ENCODE peak calls at places on chromosomes 16 and 17, in nine cellular contexts. N is GM23248, P is K562, E is endodermal cell, Q is astrocyte, D is MM.1S, C is IMR-90, Z is HCT116, G is mesenchymal stem cell. U is an unnamed sample.
A peak's percentile ranks its signal among the peaks of the same experiment; 100 is the strongest.

GRCh38 chr17:55405600-55405999 is 16.0 kb downstream of the MMD start:
- DNase-seq in G (no peak), P (no peak), Q (no peak), Z (no peak), E (no peak), C (no peak), D (no peak), N (peak; percentile 41), U (no peak)

GRCh38 chr17:35730400-35731005 is 936 bp upstream of the RASL10B start:
- DNase-seq in D (no peak), E (peak; percentile 60), Q (no peak), Z (no peak), N (peak; percentile 37), C (no peak), G (no peak), P (no peak), U (no peak)

GRCh38 chr17:7260601-7261376 is 1.5 kb downstream of the CLDN7 start:
- DNase-seq in D (no peak), C (no peak), E (peak; percentile 92), Q (no peak), G (no peak), N (peak; percentile 58), P (no peak), Z (no peak), U (no peak)

GRCh38 chr17:15955793-15956541 is 11.0 kb downstream of the ADORA2B start:
- DNase-seq in P (peak; percentile 53), Z (no peak), E (peak; percentile 61), Q (no peak), C (no peak), N (no peak), G (no peak), D (no peak), U (no peak)

GRCh38 chr17:69523252-69523861 is 108.9 kb downstream of the MAP2K6 start:
- DNase-seq in G (peak; percentile 67), E (peak; percentile 79), C (peak; percentile 64), D (peak; percentile 72), N (peak; percentile 74), Z (peak; percentile 28), P (peak; percentile 14), Q (peak; percentile 31), U (peak; percentile 77)

GRCh38 chr17:62187681-62188080 is 122.6 kb upstream of the MED13 start:
- DNase-seq in C (peak; percentile 66), P (no peak), Z (no peak), Q (peak; percentile 18), D (no peak), E (no peak), N (peak; percentile 28), G (peak; percentile 82), U (no peak)

GRCh38 chr16:14071576-14072271 is 605 bp downstream of the MRTFB start:
- DNase-seq in P (no peak), C (no peak), D (no peak), Q (no peak), E (peak; percentile 80), N (peak; percentile 25), Z (no peak), G (peak; percentile 41), U (peak; percentile 13)

GRCh38 chr16:67230809-67231660 is 4.1 kb downstream of the TMEM208 start:
- DNase-seq in P (no peak), D (no peak), G (no peak), Q (no peak), E (peak; percentile 46), C (no peak), N (no peak), Z (no peak), U (no peak)

GRCh38 chr17:39617446-39618251 is 9.1 kb upstream of the PPP1R1B start:
- DNase-seq in P (peak; percentile 77), N (peak; percentile 83), C (peak; percentile 13), G (no peak), Z (no peak), D (peak; percentile 45), Q (no peak), E (peak; percentile 80), U (peak; percentile 73)

GRCh38 chr17:42852351-42852750 is 1.4 kb downstream of the AOC3 start:
- DNase-seq in C (no peak), E (no peak), N (no peak), P (no peak), G (no peak), D (no peak), Z (no peak), Q (no peak), U (no peak)

GRCh38 chr17:80394629-80395216 is 20.2 kb upstream of the ENDOV start:
- DNase-seq in Q (no peak), C (no peak), D (no peak), G (no peak), Z (no peak), P (no peak), E (peak; percentile 90), N (no peak), U (no peak)

GRCh38 chr17:1703063-1703462 is 7.1 kb downstream of the TLCD2 start:
- DNase-seq in E (no peak), Q (no peak), C (peak; percentile 37), P (no peak), N (no peak), Z (no peak), G (no peak), D (no peak), U (no peak)

GRCh38 chr16:88407042-88407420 is 24.3 kb downstream of the ZNF469 start:
- DNase-seq in E (no peak), N (no peak), P (no peak), D (no peak), Q (no peak), C (no peak), G (no peak), Z (no peak), U (no peak)
- H3K4me1 ChIP-seq in E (no peaks in the 10 kb centered on the region), N (peaks cover 10% of the 10 kb centered on the region), P (peaks cover 61% of the 10 kb centered on the region), D (no peaks in the 10 kb centered on the region), Q (peaks cover 8% of the 10 kb centered on the region), C (peaks cover 22% of the 10 kb centered on the region), G (peaks cover 9% of the 10 kb centered on the region), Z (no peaks in the 10 kb centered on the region), U (peaks cover 20% of the 10 kb centered on the region)

DNA sequence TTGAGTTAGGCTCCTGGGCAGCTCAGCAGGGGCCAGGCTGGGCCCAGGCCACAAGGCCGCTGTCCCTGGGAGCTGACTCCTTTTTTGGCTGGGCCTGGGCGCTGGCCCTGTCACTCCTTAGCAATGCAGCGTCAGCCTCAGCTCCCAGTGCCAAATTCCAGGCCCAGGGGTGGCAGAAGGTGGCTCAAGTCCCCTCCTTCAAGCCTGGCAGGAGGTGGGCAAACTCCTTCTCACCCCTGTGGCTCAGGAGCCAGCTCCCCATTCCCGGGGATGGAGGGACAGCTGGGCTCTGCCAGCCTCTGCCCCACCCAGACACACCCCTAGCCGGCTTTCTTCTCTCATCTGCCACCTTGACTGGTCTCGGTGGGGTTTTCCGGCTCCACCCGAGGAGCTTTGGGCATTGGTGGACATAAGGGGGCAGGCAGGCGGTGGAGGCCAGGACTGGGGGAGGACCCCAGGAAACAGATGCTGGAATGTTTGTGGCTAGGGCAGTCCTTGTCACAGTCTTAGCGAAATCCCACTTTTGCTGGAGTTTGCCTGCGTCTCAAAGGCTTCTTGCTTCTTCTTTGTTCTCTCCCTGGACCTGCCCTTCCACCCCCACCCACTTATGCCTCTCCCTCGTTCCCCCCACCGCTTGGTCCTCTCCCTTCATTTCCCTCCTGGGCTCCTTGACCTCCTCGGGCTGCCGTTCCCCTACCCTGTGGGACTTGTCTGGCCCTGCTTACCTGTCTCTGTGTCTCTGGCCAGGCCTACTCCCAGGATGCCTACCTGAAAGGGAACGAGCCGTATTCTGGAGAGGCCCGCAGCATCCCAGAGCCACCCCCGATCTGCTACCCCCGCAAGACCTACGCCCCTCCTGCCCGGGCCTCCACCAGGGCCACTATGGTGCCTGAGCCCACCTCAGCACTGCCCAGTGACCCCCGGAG is 37.4 kb downstream of the ARHGAP23 start:
- DNase-seq in Q (no peak), D (no peak), N (peak; percentile 96), C (peak; percentile 71), G (no peak), Z (no peak), E (no peak), P (peak; percentile 26), U (peak; percentile 83)
- H3K9ac ChIP-seq in Q (peak overlapping the region; percentile 93), D (no peak overlapping the region), N (peak overlapping the region; percentile 88), C (peak overlapping the region; percentile 81), G (peak overlapping the region; percentile 97), Z (peak overlapping the region; percentile 79), E (no peak overlapping the region), P (no peak overlapping the region), U (peak overlapping the region; percentile 84)

GRCh38 chr17:9900744-9901143 is 4.3 kb downstream of the RCVRN start:
- DNase-seq in Q (peak; percentile 79), N (peak; percentile 80), Z (no peak), P (no peak), E (no peak), D (no peak), C (peak; percentile 56), G (peak; percentile 83), U (peak; percentile 47)

GRCh38 chr17:9899280-9900018 is 5.6 kb downstream of the RCVRN start:
- DNase-seq in P (no peak), G (no peak), Z (no peak), N (no peak), Q (no peak), E (no peak), C (no peak), D (no peak), U (no peak)

GRCh38 chr17:9900019-9900594 is 5.0 kb downstream of the RCVRN start:
- DNase-seq in C (no peak), D (no peak), P (no peak), G (peak; percentile 39), Z (no peak), E (no peak), Q (no peak), N (peak; percentile 29), U (no peak)

GRCh38 chr17:9904277-9905077 is 594 bp downstream of the RCVRN start:
- DNase-seq in P (no peak), Q (no peak), C (no peak), E (no peak), D (no peak), N (no peak), Z (no peak), G (no peak), U (no peak)

GRCh38 chr17:9902116-9902515 is 3.0 kb downstream of the RCVRN start:
- DNase-seq in G (no peak), D (no peak), Q (no peak), N (no peak), P (no peak), E (peak; percentile 70), Z (no peak), C (peak; percentile 23), U (no peak)
- H3K4me1 ChIP-seq in G (peaks cover 13% of the 10 kb centered on the region), D (no peaks in the 10 kb centered on the region), Q (peaks cover 14% of the 10 kb centered on the region), N (peaks cover 19% of the 10 kb centered on the region), P (no peaks in the 10 kb centered on the region), E (no peaks in the 10 kb centered on the region), Z (peaks cover 4% of the 10 kb centered on the region), C (peaks cover 14% of the 10 kb centered on the region), U (peaks cover 27% of the 10 kb centered on the region)

GRCh38 chr17:78121801-78122220 is 6.7 kb downstream of the TMC6 start:
- DNase-seq in Q (no peak), E (no peak), D (no peak), C (no peak), N (no peak), P (no peak), Z (no peak), G (no peak), U (no peak)

GRCh38 chr17:78122221-78122990 is 6.1 kb downstream of the TMC6 start:
- DNase-seq in Z (no peak), N (no peak), P (no peak), D (no peak), C (no peak), G (no peak), E (no peak), Q (no peak), U (no peak)

GRCh38 chr17:78122991-78123249 is 5.6 kb downstream of the TMC6 start:
- DNase-seq in Z (no peak), E (no peak), N (no peak), D (no peak), Q (no peak), G (no peak), C (no peak), P (no peak), U (no peak)

GRCh38 chr17:78120537-78120936 is 8.0 kb downstream of the TMC6 start:
- DNase-seq in G (no peak), Q (no peak), E (no peak), C (no peak), N (no peak), P (no peak), D (no peak), Z (no peak), U (no peak)

GRCh38 chr17:78120971-78121800 is 7.4 kb downstream of the TMC6 start:
- DNase-seq in E (no peak), D (peak; percentile 83), Q (no peak), P (no peak), G (no peak), Z (no peak), C (no peak), N (no peak), U (no peak)
- H3K9ac ChIP-seq in E (no peak overlapping the region), D (peak overlapping the region; percentile 71), Q (no peak overlapping the region), P (no peak overlapping the region), G (no peak overlapping the region), Z (no peak overlapping the region), C (no peak overlapping the region), N (no peak overlapping the region), U (no peak overlapping the region)